ENCODE peak calls at places on chromosomes 3 and 15, in eight cellular contexts. One of them, this sample, is unnamed.
A peak's percentile ranks its signal among the peaks of the same experiment; 100 is the strongest.

GRCh38 chr3:113948015-113948917 is 453 bp downstream of the ZDHHC23 start:
- DNase-seq in upper lobe of right lung: peak; percentile 79
- DNase-seq in cardiac fibroblast: no peak
- DNase-seq in foreskin fibroblast: peak; percentile 6
- DNase-seq in epithelial cell of esophagus: peak; percentile 15
- DNase-seq in tibial artery: no peak
- DNase-seq in body of pancreas: peak; percentile 57
- DNase-seq in BE2C: peak; percentile 17
- DNase-seq in this sample: no peak

GRCh38 chr15:57951328-57951932 is 114.1 kb downstream of the ALDH1A2 start:
- DNase-seq in upper lobe of right lung: no peak
- DNase-seq in cardiac fibroblast: no peak
- DNase-seq in foreskin fibroblast: no peak
- DNase-seq in epithelial cell of esophagus: no peak
- DNase-seq in tibial artery: no peak
- DNase-seq in body of pancreas: no peak
- DNase-seq in BE2C: no peak
- DNase-seq in this sample: no peak

GRCh38 chr3:100875239-100875638 is 118.0 kb downstream of the ABI3BP start:
- DNase-seq in upper lobe of right lung: no peak
- DNase-seq in cardiac fibroblast: peak; percentile 67
- DNase-seq in foreskin fibroblast: peak; percentile 39
- DNase-seq in epithelial cell of esophagus: peak; percentile 74
- DNase-seq in tibial artery: peak; percentile 37
- DNase-seq in body of pancreas: peak; percentile 88
- DNase-seq in BE2C: peak; percentile 31
- DNase-seq in this sample: peak; percentile 82

GRCh38 chr15:57554063-57554820 is 37.5 kb upstream of the MYZAP start:
- DNase-seq in upper lobe of right lung: no peak
- DNase-seq in cardiac fibroblast: no peak
- DNase-seq in foreskin fibroblast: no peak
- DNase-seq in epithelial cell of esophagus: peak; percentile 65
- DNase-seq in tibial artery: no peak
- DNase-seq in body of pancreas: no peak
- DNase-seq in BE2C: peak; percentile 69
- DNase-seq in this sample: peak; percentile 22

GRCh38 chr15:67796728-67797127 is 28.6 kb upstream of the SKOR1 start:
- DNase-seq in upper lobe of right lung: no peak
- DNase-seq in cardiac fibroblast: peak; percentile 25
- DNase-seq in foreskin fibroblast: no peak
- DNase-seq in epithelial cell of esophagus: no peak
- DNase-seq in tibial artery: no peak
- DNase-seq in body of pancreas: no peak
- DNase-seq in BE2C: no peak
- DNase-seq in this sample: no peak

GRCh38 chr3:151584603-151585002 is 123.7 kb upstream of the IGSF10 start:
- DNase-seq in upper lobe of right lung: no peak
- DNase-seq in cardiac fibroblast: peak; percentile 25
- DNase-seq in foreskin fibroblast: no peak
- DNase-seq in epithelial cell of esophagus: peak; percentile 34
- DNase-seq in tibial artery: no peak
- DNase-seq in body of pancreas: no peak
- DNase-seq in BE2C: no peak
- DNase-seq in this sample: no peak

GRCh38 chr3:165839296-165840076 is 2.3 kb upstream of the BCHE start:
- DNase-seq in upper lobe of right lung: no peak
- DNase-seq in cardiac fibroblast: peak; percentile 5
- DNase-seq in foreskin fibroblast: no peak
- DNase-seq in epithelial cell of esophagus: no peak
- DNase-seq in tibial artery: no peak
- DNase-seq in body of pancreas: no peak
- DNase-seq in BE2C: no peak
- DNase-seq in this sample: no peak

GRCh38 chr3:14524920-14525660 is 15.1 kb downstream of the GRIP2 start:
- DNase-seq in upper lobe of right lung: peak; percentile 46
- DNase-seq in cardiac fibroblast: no peak
- DNase-seq in foreskin fibroblast: no peak
- DNase-seq in epithelial cell of esophagus: no peak
- DNase-seq in tibial artery: peak; percentile 19
- DNase-seq in body of pancreas: no peak
- DNase-seq in BE2C: no peak
- DNase-seq in this sample: no peak

GRCh38 chr3:125916376-125916978 is 52.5 kb upstream of the ROPN1B start:
- DNase-seq in upper lobe of right lung: no peak
- DNase-seq in cardiac fibroblast: peak; percentile 96
- DNase-seq in foreskin fibroblast: peak; percentile 92
- DNase-seq in epithelial cell of esophagus: peak; percentile 94
- DNase-seq in tibial artery: no peak
- DNase-seq in body of pancreas: no peak
- DNase-seq in BE2C: no peak
- DNase-seq in this sample: peak; percentile 96

GRCh38 chr15:55916666-55917409 is 76.6 kb downstream of the NEDD4 start:
- DNase-seq in upper lobe of right lung: no peak
- DNase-seq in cardiac fibroblast: peak; percentile 80
- DNase-seq in foreskin fibroblast: peak; percentile 87
- DNase-seq in epithelial cell of esophagus: peak; percentile 91
- DNase-seq in tibial artery: no peak
- DNase-seq in body of pancreas: no peak
- DNase-seq in BE2C: no peak
- DNase-seq in this sample: peak; percentile 85

GRCh38 chr3:65678480-65678879 is 360.2 kb downstream of the MAGI1 start:
- DNase-seq in upper lobe of right lung: no peak
- DNase-seq in cardiac fibroblast: no peak
- DNase-seq in foreskin fibroblast: no peak
- DNase-seq in epithelial cell of esophagus: no peak
- DNase-seq in tibial artery: no peak
- DNase-seq in body of pancreas: no peak
- DNase-seq in BE2C: no peak
- DNase-seq in this sample: no peak

GRCh38 chr3:59245879-59246501 is 196.2 kb upstream of the CFAP20DC start:
- DNase-seq in upper lobe of right lung: no peak
- DNase-seq in cardiac fibroblast: peak; percentile 22
- DNase-seq in foreskin fibroblast: no peak
- DNase-seq in epithelial cell of esophagus: peak; percentile 32
- DNase-seq in tibial artery: no peak
- DNase-seq in body of pancreas: no peak
- DNase-seq in BE2C: peak; percentile 18
- DNase-seq in this sample: peak; percentile 71

GRCh38 chr3:24294150-24294549 is 200.5 kb downstream of the THRB start:
- DNase-seq in upper lobe of right lung: no peak
- DNase-seq in cardiac fibroblast: no peak
- DNase-seq in foreskin fibroblast: no peak
- DNase-seq in epithelial cell of esophagus: no peak
- DNase-seq in tibial artery: no peak
- DNase-seq in body of pancreas: no peak
- DNase-seq in BE2C: no peak
- DNase-seq in this sample: no peak

GRCh38 chr15:92655178-92655995 is at the start of gene FAM174B:
- DNase-seq in upper lobe of right lung: peak; percentile 82
- DNase-seq in cardiac fibroblast: no peak
- DNase-seq in foreskin fibroblast: no peak
- DNase-seq in epithelial cell of esophagus: peak; percentile 32
- DNase-seq in tibial artery: no peak
- DNase-seq in body of pancreas: peak; percentile 67
- DNase-seq in BE2C: peak; percentile 65
- DNase-seq in this sample: no peak

GRCh38 chr3:182740710-182741109 is 52.6 kb upstream of the ATP11B start:
- DNase-seq in upper lobe of right lung: no peak
- DNase-seq in cardiac fibroblast: no peak
- DNase-seq in foreskin fibroblast: no peak
- DNase-seq in epithelial cell of esophagus: peak; percentile 97
- DNase-seq in tibial artery: no peak
- DNase-seq in body of pancreas: no peak
- DNase-seq in BE2C: peak; percentile 14
- DNase-seq in this sample: no peak

GRCh38 chr3:64417816-64418215 is 192.6 kb upstream of the PRICKLE2 start:
- DNase-seq in upper lobe of right lung: no peak
- DNase-seq in cardiac fibroblast: peak; percentile 51
- DNase-seq in foreskin fibroblast: no peak
- DNase-seq in epithelial cell of esophagus: peak; percentile 34
- DNase-seq in tibial artery: no peak
- DNase-seq in body of pancreas: no peak
- DNase-seq in BE2C: no peak
- DNase-seq in this sample: peak; percentile 43

GRCh38 chr3:122312826-122313225 is 12.2 kb upstream of the CSTA start:
- DNase-seq in upper lobe of right lung: no peak
- DNase-seq in cardiac fibroblast: no peak
- DNase-seq in foreskin fibroblast: no peak
- DNase-seq in epithelial cell of esophagus: no peak
- DNase-seq in tibial artery: no peak
- DNase-seq in body of pancreas: no peak
- DNase-seq in BE2C: no peak
- DNase-seq in this sample: no peak

GRCh38 chr15:51315726-51316125 is 22.7 kb downstream of the CYP19A1 start:
- DNase-seq in upper lobe of right lung: no peak
- DNase-seq in cardiac fibroblast: no peak
- DNase-seq in foreskin fibroblast: no peak
- DNase-seq in epithelial cell of esophagus: no peak
- DNase-seq in tibial artery: no peak
- DNase-seq in body of pancreas: no peak
- DNase-seq in BE2C: no peak
- DNase-seq in this sample: no peak

GRCh38 chr15:68679161-68679560 is 100.4 kb downstream of the CORO2B start:
- DNase-seq in upper lobe of right lung: no peak
- DNase-seq in cardiac fibroblast: no peak
- DNase-seq in foreskin fibroblast: no peak
- DNase-seq in epithelial cell of esophagus: no peak
- DNase-seq in tibial artery: no peak
- DNase-seq in body of pancreas: no peak
- DNase-seq in BE2C: no peak
- DNase-seq in this sample: no peak

GRCh38 chr3:24311881-24312280 is 182.8 kb downstream of the THRB start:
- DNase-seq in upper lobe of right lung: no peak
- DNase-seq in cardiac fibroblast: no peak
- DNase-seq in foreskin fibroblast: no peak
- DNase-seq in epithelial cell of esophagus: no peak
- DNase-seq in tibial artery: peak; percentile 61
- DNase-seq in body of pancreas: no peak
- DNase-seq in BE2C: no peak
- DNase-seq in this sample: no peak

GRCh38 chr3:12508316-12508715 is 24.0 kb downstream of the TSEN2 start:
- DNase-seq in upper lobe of right lung: no peak
- DNase-seq in cardiac fibroblast: peak; percentile 100
- DNase-seq in foreskin fibroblast: peak; percentile 99
- DNase-seq in epithelial cell of esophagus: peak; percentile 94
- DNase-seq in tibial artery: peak; percentile 40
- DNase-seq in body of pancreas: no peak
- DNase-seq in BE2C: no peak
- DNase-seq in this sample: peak; percentile 98

GRCh38 chr15:35289029-35289617 is 204.0 kb upstream of the NANOGP8 start:
- DNase-seq in upper lobe of right lung: no peak
- DNase-seq in cardiac fibroblast: peak; percentile 85
- DNase-seq in foreskin fibroblast: peak; percentile 47
- DNase-seq in epithelial cell of esophagus: peak; percentile 72
- DNase-seq in tibial artery: no peak
- DNase-seq in body of pancreas: no peak
- DNase-seq in BE2C: peak; percentile 30
- DNase-seq in this sample: peak; percentile 73

GRCh38 chr15:33083232-33084006 is 111.1 kb downstream of the FMN1 start:
- DNase-seq in upper lobe of right lung: no peak
- DNase-seq in cardiac fibroblast: no peak
- DNase-seq in foreskin fibroblast: no peak
- DNase-seq in epithelial cell of esophagus: peak; percentile 75
- DNase-seq in tibial artery: no peak
- DNase-seq in body of pancreas: no peak
- DNase-seq in BE2C: no peak
- DNase-seq in this sample: peak; percentile 67

GRCh38 chr15:23860290-23860751 is 173.2 kb upstream of the NDN start:
- DNase-seq in upper lobe of right lung: no peak
- DNase-seq in cardiac fibroblast: no peak
- DNase-seq in foreskin fibroblast: no peak
- DNase-seq in epithelial cell of esophagus: no peak
- DNase-seq in tibial artery: no peak
- DNase-seq in body of pancreas: no peak
- DNase-seq in BE2C: no peak
- DNase-seq in this sample: no peak
- TF ChIP-seq CTCF in upper lobe of right lung: no peak
- TF ChIP-seq CTCF in cardiac fibroblast: no peak
- TF ChIP-seq CTCF in foreskin fibroblast: no peak
- TF ChIP-seq CTCF in epithelial cell of esophagus: no peak
- TF ChIP-seq CTCF in tibial artery: no peak
- TF ChIP-seq CTCF in body of pancreas: no peak
- TF ChIP-seq CTCF in BE2C: no peak
- TF ChIP-seq CTCF in this sample: no peak

GRCh38 chr15:88400591-88400990 is 66.6 kb downstream of the MRPL46 start:
- DNase-seq in upper lobe of right lung: no peak
- DNase-seq in cardiac fibroblast: no peak
- DNase-seq in foreskin fibroblast: no peak
- DNase-seq in epithelial cell of esophagus: no peak
- DNase-seq in tibial artery: no peak
- DNase-seq in body of pancreas: no peak
- DNase-seq in BE2C: no peak
- DNase-seq in this sample: no peak
- H3K4me3 ChIP-seq in upper lobe of right lung: no peak overlapping the region
- H3K4me3 ChIP-seq in cardiac fibroblast: no peak overlapping the region
- H3K4me3 ChIP-seq in foreskin fibroblast: no peak overlapping the region
- H3K4me3 ChIP-seq in epithelial cell of esophagus: no peak overlapping the region
- H3K4me3 ChIP-seq in tibial artery: no peak overlapping the region
- H3K4me3 ChIP-seq in body of pancreas: no peak overlapping the region
- H3K4me3 ChIP-seq in BE2C: no peak overlapping the region
- H3K4me3 ChIP-seq in this sample: no peak overlapping the region

DNA sequence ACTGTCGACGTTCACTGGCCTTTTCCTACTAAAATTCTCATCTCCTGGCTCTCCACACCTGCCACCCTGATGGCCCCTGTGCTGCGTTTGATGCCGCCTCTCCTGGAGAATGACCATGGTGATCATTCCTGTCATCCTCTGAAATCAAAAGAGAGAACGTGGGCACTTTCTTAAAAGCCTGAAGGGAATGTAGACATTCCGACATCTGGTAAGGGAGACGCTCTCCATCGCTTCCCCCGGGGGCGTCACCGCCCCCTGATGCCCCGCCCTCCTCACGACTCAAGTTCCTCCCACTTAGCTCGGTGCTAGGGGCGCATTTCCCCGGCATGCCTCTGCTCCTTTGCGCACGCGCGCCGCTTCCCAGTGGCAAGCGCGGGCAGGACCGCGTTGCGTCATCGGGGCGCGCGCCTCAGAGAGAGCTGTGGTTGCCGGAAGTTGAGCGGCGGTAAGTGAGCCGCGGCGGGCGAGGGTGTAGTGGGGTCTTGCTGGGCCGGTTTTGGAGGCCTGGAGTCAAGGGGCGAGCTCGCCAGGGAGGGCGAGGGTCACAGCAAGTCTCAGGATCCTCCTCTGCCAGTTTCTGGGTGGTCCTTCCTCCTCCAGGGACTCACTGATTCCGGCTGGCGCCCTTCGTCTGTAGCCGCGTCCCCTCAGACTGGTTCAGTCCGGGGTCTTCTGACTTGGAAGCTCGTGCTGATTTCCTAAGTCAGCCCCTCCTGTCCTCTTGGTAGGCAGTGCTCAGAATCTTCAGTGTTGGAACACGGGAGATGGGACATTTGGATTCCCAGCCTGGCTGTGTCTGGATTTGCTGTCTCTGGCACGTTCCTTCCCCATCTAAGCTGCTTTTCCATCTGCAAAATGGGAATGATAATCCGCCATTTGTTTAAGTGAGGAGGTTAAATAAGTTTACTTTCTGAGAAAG is at the start of gene ATG7:
- DNase-seq in upper lobe of right lung: peak; percentile 99
- DNase-seq in cardiac fibroblast: peak; percentile 97
- DNase-seq in foreskin fibroblast: peak; percentile 97
- DNase-seq in epithelial cell of esophagus: peak; percentile 97
- DNase-seq in tibial artery: peak; percentile 96
- DNase-seq in body of pancreas: peak; percentile 97
- DNase-seq in BE2C: peak; percentile 91
- DNase-seq in this sample: peak; percentile 97
- TF ChIP-seq CTCF in upper lobe of right lung: no peak
- TF ChIP-seq CTCF in cardiac fibroblast: no peak
- TF ChIP-seq CTCF in foreskin fibroblast: no peak
- TF ChIP-seq CTCF in epithelial cell of esophagus: no peak
- TF ChIP-seq CTCF in tibial artery: no peak
- TF ChIP-seq CTCF in body of pancreas: peak; percentile 23
- TF ChIP-seq CTCF in BE2C: no peak
- TF ChIP-seq CTCF in this sample: no peak

GRCh38 chr3:157460253-157460652 is 23.6 kb downstream of the PTX3 start:
- DNase-seq in upper lobe of right lung: no peak
- DNase-seq in cardiac fibroblast: peak; percentile 71
- DNase-seq in foreskin fibroblast: peak; percentile 71
- DNase-seq in epithelial cell of esophagus: no peak
- DNase-seq in tibial artery: no peak
- DNase-seq in body of pancreas: no peak
- DNase-seq in BE2C: no peak
- DNase-seq in this sample: peak; percentile 80
- H3K4me3 ChIP-seq in upper lobe of right lung: no peak overlapping the region
- H3K4me3 ChIP-seq in cardiac fibroblast: no peak overlapping the region
- H3K4me3 ChIP-seq in foreskin fibroblast: no peak overlapping the region
- H3K4me3 ChIP-seq in epithelial cell of esophagus: no peak overlapping the region
- H3K4me3 ChIP-seq in tibial artery: no peak overlapping the region
- H3K4me3 ChIP-seq in body of pancreas: no peak overlapping the region
- H3K4me3 ChIP-seq in BE2C: no peak overlapping the region
- H3K4me3 ChIP-seq in this sample: no peak overlapping the region